ENCODE peak calls at places on chromosomes 13 and 19, in eight cellular contexts. T is SK-N-SH; K is hypothalamus; X is brain microvascular endothelial cell; G is T-helper 9 cell; W is GM03348; I is effector memory CD4-positive, alpha-beta T cell; A is substantia nigra. E is an unnamed sample.

GRCh38 chr19:16125738-16126495 is 14.2 kb downstream of the RAB8A start:
- DNase-seq in T (no peak), K (no peak), X (no peak), G (no peak), W (no peak), I (no peak), A (no peak), E (no peak)

GRCh38 chr19:40217921-40218890 is at the start of gene TTC9B:
- DNase-seq in T (peak), K (peak), X (no peak), G (peak), W (peak), I (peak), A (no peak), E (peak)

GRCh38 chr19:7831452-7831851 is 1.4 kb downstream of the EVI5L start:
- DNase-seq in T (no peak), K (peak), X (no peak), G (no peak), W (peak), I (no peak), A (peak), E (peak)

GRCh38 chr19:2164020-2164988 is 571 bp downstream of the DOT1L start:
- DNase-seq in T (no peak), K (no peak), X (no peak), G (no peak), W (peak), I (no peak), A (no peak), E (no peak)

GRCh38 chr13:34432234-34432633 is 509.8 kb upstream of the NBEA start:
- DNase-seq in T (no peak), K (no peak), X (no peak), G (no peak), W (no peak), I (no peak), A (no peak), E (no peak)

GRCh38 chr19:14440049-14440448 is 6.9 kb downstream of the PKN1 start:
- DNase-seq in T (no peak), K (peak), X (no peak), G (peak), W (no peak), I (peak), A (peak), E (no peak)

GRCh38 chr13:106534844-106535551 is 464 bp downstream of the EFNB2 start:
- DNase-seq in T (no peak), K (no peak), X (no peak), G (peak), W (peak), I (no peak), A (no peak), E (peak)

GRCh38 chr13:38542601-38543000 is 144.3 kb upstream of the FREM2 start:
- DNase-seq in T (no peak), K (no peak), X (no peak), G (no peak), W (no peak), I (no peak), A (no peak), E (no peak)

GRCh38 chr13:108276060-108276459 is 6.5 kb downstream of the TNFSF13B start:
- DNase-seq in T (no peak), K (no peak), X (no peak), G (no peak), W (no peak), I (no peak), A (no peak), E (no peak)